ENCODE peak calls at places on chromosomes 7 and 10, in four cellular contexts. A is left ventricle myocardium inferior, E is M059J, O is DMS79. P is an unnamed sample.

GRCh38 chr7:155283565-155284194 is 14.0 kb upstream of the INSIG1 start:
- DNase-seq in A (no peak), E (no peak), O (no peak), P (no peak)

GRCh38 chr7:99618726-99619125 is 2.0 kb downstream of the ZSCAN25 start:
- DNase-seq in E (peak), A (no peak), O (no peak), P (peak)

GRCh38 chr10:99921948-99922347 is 87.8 kb downstream of the DNMBP start:
- DNase-seq in O (no peak), A (no peak), E (peak), P (peak)

GRCh38 chr10:133113847-133114246 is 26.1 kb downstream of the ADGRA1 start:
- DNase-seq in O (no peak), E (no peak), A (no peak), P (no peak)

GRCh38 chr10:114925675-114926204 is 12.3 kb upstream of the TRUB1 start:
- DNase-seq in E (peak), A (no peak), O (no peak), P (peak)

GRCh38 chr7:29053105-29053872 is 93.0 kb downstream of the CPVL start:
- DNase-seq in A (no peak), E (no peak), O (no peak), P (no peak)

GRCh38 chr7:39463252-39463651 is 103.0 kb upstream of the YAE1 start:
- DNase-seq in E (no peak), O (no peak), A (no peak), P (no peak)

GRCh38 chr10:79069325-79070090 is 742 bp downstream of the ZMIZ1 start:
- DNase-seq in O (no peak), E (peak), A (peak), P (peak)

GRCh38 chr7:143318661-143319060 is 2.8 kb downstream of the CLCN1 start:
- DNase-seq in O (no peak), E (peak), A (no peak), P (no peak)

GRCh38 chr10:110989016-110989415 is 69.6 kb downstream of the SHOC2 start:
- DNase-seq in E (no peak), O (no peak), A (no peak), P (peak)

GRCh38 chr10:94310369-94310768 is 52.4 kb downstream of the NOC3L start:
- DNase-seq in A (no peak), E (no peak), O (no peak), P (no peak)

GRCh38 chr7:34361663-34362250 is 296.3 kb upstream of the NPSR1 start:
- DNase-seq in O (no peak), E (no peak), A (no peak), P (no peak)

GRCh38 chr7:50667338-50667737 is 102.1 kb upstream of the DDC start:
- DNase-seq in A (peak), O (no peak), E (peak), P (no peak)

GRCh38 chr10:89705466-89705865 is 4.1 kb downstream of the KIF20B start:
- DNase-seq in A (no peak), O (no peak), E (no peak), P (no peak)

GRCh38 chr10:6327906-6328707 is 125.4 kb downstream of the PFKFB3 start:
- DNase-seq in O (no peak), E (no peak), A (no peak), P (no peak)

GRCh38 chr10:113523628-113524027 is 29.2 kb upstream of the HABP2 start:
- DNase-seq in O (no peak), A (no peak), E (no peak), P (no peak)

GRCh38 chr10:78066728-78067430 is 33.2 kb downstream of the RPS24 start:
- DNase-seq in O (no peak), E (no peak), A (no peak), P (no peak)

GRCh38 chr7:129150199-129150996 is 5.9 kb downstream of the TSPAN33 start:
- DNase-seq in E (no peak), O (no peak), A (peak), P (no peak)

GRCh38 chr10:85861513-85862197 is 504.9 kb downstream of the GRID1 start:
- DNase-seq in A (no peak), E (no peak), O (no peak), P (no peak)

GRCh38 chr7:38773430-38773829 is 135.6 kb downstream of the VPS41 start:
- DNase-seq in A (no peak), E (peak), O (no peak), P (no peak)

GRCh38 chr10:19778996-19779395 is 37.2 kb upstream of the PLXDC2 start:
- DNase-seq in O (no peak), A (no peak), E (no peak), P (no peak)

GRCh38 chr7:82050792-82051191 is 280.9 kb upstream of the HGF start:
- DNase-seq in O (no peak), E (peak), A (no peak), P (peak)